ENCODE peak calls at places on chromosomes 7 and 10, in four cellular contexts. R is aorta, F is RWPE2, H is heart left ventricle. N is an unnamed sample.

GRCh38 chr7:87192784-87193487 is 26.6 kb downstream of the TMEM243 start:
- DNase-seq in R (no peak), F (no peak), H (no peak), N (no peak)

GRCh38 chr7:50584793-50585399 is 19.7 kb upstream of the DDC start:
- DNase-seq in R (no peak), F (no peak), H (no peak), N (no peak)

GRCh38 chr7:13179011-13179574 is 491.7 kb downstream of the ARL4A start:
- DNase-seq in R (no peak), F (no peak), H (no peak), N (no peak)

GRCh38 chr7:39926111-39926510 is 23.9 kb upstream of the CDK13 start:
- DNase-seq in R (no peak), F (no peak), H (no peak), N (no peak)

GRCh38 chr7:43652364-43652763 is 69.5 kb downstream of the STK17A start:
- DNase-seq in R (no peak), F (no peak), H (no peak), N (no peak)

GRCh38 chr10:27380929-27381358 is 123.2 kb upstream of the RAB18 start:
- DNase-seq in R (no peak), F (no peak), H (no peak), N (no peak)

GRCh38 chr10:50635286-50635685 is 11.5 kb upstream of the SGMS1 start:
- DNase-seq in R (no peak), F (no peak), H (no peak), N (no peak)

GRCh38 chr7:110480964-110481363 is 610.0 kb upstream of the LRRN3 start:
- DNase-seq in R (no peak), F (no peak), H (no peak), N (no peak)

GRCh38 chr10:74947781-74948401 is 121.5 kb downstream of the KAT6B start:
- DNase-seq in R (no peak), F (no peak), H (no peak), N (peak; percentile 48)

GRCh38 chr7:105926131-105926530 is 36.9 kb upstream of the CDHR3 start:
- DNase-seq in R (no peak), F (no peak), H (no peak), N (no peak)

GRCh38 chr10:4506087-4506486 is 319.9 kb upstream of the AKR1E2 start:
- DNase-seq in R (no peak), F (no peak), H (no peak), N (no peak)

GRCh38 chr10:78338717-78339116 is 305.1 kb downstream of the RPS24 start:
- DNase-seq in R (no peak), F (peak; percentile 6), H (no peak), N (no peak)

GRCh38 chr10:43044444-43045245 is 32.2 kb upstream of the RET start:
- DNase-seq in R (peak; percentile 24), F (peak; percentile 28), H (peak; percentile 56), N (no peak)

GRCh38 chr7:19957664-19958063 is 184.2 kb upstream of the TMEM196 start:
- DNase-seq in R (no peak), F (no peak), H (no peak), N (no peak)

GRCh38 chr7:92633211-92633906 is 43.2 kb upstream of the FAM133B start:
- DNase-seq in R (no peak), F (no peak), H (no peak), N (peak; percentile 34)

GRCh38 chr10:99339077-99339476 is 9.9 kb downstream of the CNNM1 start:
- DNase-seq in R (no peak), F (no peak), H (no peak), N (no peak)

GRCh38 chr10:77925410-77925794 is 1.2 kb downstream of the DLG5 start:
- DNase-seq in R (peak; percentile 49), F (no peak), H (no peak), N (no peak)

GRCh38 chr7:73707045-73707631 is 12.3 kb downstream of the STX1A start:
- DNase-seq in R (peak; percentile 80), F (peak; percentile 88), H (peak; percentile 68), N (peak; percentile 60)

GRCh38 chr10:11610855-11611247 is 599 bp downstream of the USP6NL start:
- DNase-seq in R (peak; percentile 52), F (no peak), H (peak; percentile 68), N (no peak)

GRCh38 chr10:69090687-69091450 is 3.0 kb downstream of the SRGN start:
- DNase-seq in R (no peak), F (no peak), H (no peak), N (no peak)

GRCh38 chr10:67657775-67658174 is 38.2 kb downstream of the CTNNA3 start:
- DNase-seq in R (no peak), F (no peak), H (no peak), N (no peak)

GRCh38 chr10:68989317-68989990 is 851 bp downstream of the KIFBP start:
- DNase-seq in R (no peak), F (no peak), H (no peak), N (no peak)

GRCh38 chr10:17092216-17092944 is 37.2 kb downstream of the CUBN start:
- DNase-seq in R (no peak), F (no peak), H (no peak), N (no peak)

GRCh38 chr10:7576340-7576739 is 90.4 kb downstream of the ITIH5 start:
- DNase-seq in R (no peak), F (no peak), H (no peak), N (no peak)

GRCh38 chr10:96651998-96652431 is 65.2 kb upstream of the TM9SF3 start:
- DNase-seq in R (peak; percentile 75), F (no peak), H (no peak), N (no peak)

GRCh38 chr10:86523348-86523747 is 1.8 kb upstream of the WAPL start:
- DNase-seq in R (no peak), F (no peak), H (no peak), N (no peak)

GRCh38 chr10:15695852-15696251 is 23.9 kb downstream of the ITGA8 start:
- DNase-seq in R (no peak), F (no peak), H (no peak), N (no peak)

GRCh38 chr10:112785089-112785488 is 165.0 kb upstream of the TCF7L2 start:
- DNase-seq in R (no peak), F (no peak), H (no peak), N (no peak)

GRCh38 chr10:88270871-88271713 is 312.0 kb downstream of the RNLS start:
- DNase-seq in R (no peak), F (no peak), H (peak; percentile 57), N (no peak)

DNA sequence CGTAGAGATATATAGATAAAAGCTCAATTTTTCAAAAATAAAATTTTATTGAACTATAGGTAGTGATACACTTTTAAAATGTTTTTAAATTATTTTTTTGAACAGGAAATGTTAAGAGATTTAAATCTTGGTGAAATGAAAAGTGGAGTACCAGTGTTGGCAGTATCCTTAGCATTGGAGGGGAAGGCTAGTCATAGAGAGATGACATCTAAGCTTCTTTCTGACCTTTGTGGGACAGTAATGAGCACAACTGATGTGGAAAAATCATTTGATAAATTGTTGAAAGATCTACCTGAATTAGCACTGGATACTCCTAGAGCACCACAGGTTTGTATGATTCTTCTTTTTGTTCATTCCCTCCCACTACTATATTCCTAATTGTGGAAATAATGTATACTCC is 15.8 kb downstream of the PDCD4 start:
- DNase-seq in R (no peak), F (no peak), H (no peak), N (no peak)
- H3K4me3 ChIP-seq in R (no peak overlapping the region), F (no peak overlapping the region), H (no peak overlapping the region), N (no peak overlapping the region)

GRCh38 chr7:45026013-45026412 is 26.0 kb downstream of the CCM2 start:
- DNase-seq in R (no peak), F (no peak), H (no peak), N (no peak)
- H3K4me3 ChIP-seq in R (no peak overlapping the region), F (no peak overlapping the region), H (no peak overlapping the region), N (no peak overlapping the region)

DNA sequence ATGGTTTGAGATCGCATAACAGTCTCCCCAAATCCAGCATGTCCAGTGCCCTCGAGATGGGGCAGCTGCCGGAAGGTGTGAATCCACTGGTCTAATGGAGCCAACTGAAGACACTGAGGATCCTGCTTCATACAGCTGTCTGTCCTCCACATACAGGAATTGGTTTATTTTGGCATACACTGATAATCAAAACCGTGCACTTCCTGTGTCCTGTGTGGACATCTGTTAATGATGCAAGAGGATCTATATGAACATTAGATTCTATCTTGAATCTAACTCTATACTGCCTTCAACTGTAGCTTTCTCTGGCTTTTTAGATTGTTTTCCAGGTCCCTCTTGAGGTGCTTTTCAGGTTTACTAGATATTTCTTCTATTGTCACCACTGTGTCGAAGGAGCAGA is 3.0 kb upstream of the JAZF1 start:
- DNase-seq in R (no peak), F (no peak), H (no peak), N (no peak)
- H3K4me3 ChIP-seq in R (no peak overlapping the region), F (no peak overlapping the region), H (no peak overlapping the region), N (no peak overlapping the region)

GRCh38 chr10:58661336-58661735 is 148.7 kb downstream of the BICC1 start:
- DNase-seq in R (no peak), F (no peak), H (no peak), N (no peak)
- H3K4me3 ChIP-seq in R (no peak overlapping the region), F (no peak overlapping the region), H (no peak overlapping the region), N (no peak overlapping the region)

GRCh38 chr10:123134058-123134914 is 1.5 kb upstream of the HMX3 start:
- DNase-seq in R (no peak), F (no peak), H (no peak), N (no peak)

GRCh38 chr10:123135415-123136141 is at the start of gene HMX3:
- DNase-seq in R (no peak), F (no peak), H (no peak), N (no peak)

GRCh38 chr10:123136221-123136805 is 543 bp downstream of the HMX3 start:
- DNase-seq in R (no peak), F (no peak), H (no peak), N (no peak)

GRCh38 chr10:123133511-123133910 is 2.3 kb upstream of the HMX3 start:
- DNase-seq in R (no peak), F (no peak), H (no peak), N (no peak)

DNA sequence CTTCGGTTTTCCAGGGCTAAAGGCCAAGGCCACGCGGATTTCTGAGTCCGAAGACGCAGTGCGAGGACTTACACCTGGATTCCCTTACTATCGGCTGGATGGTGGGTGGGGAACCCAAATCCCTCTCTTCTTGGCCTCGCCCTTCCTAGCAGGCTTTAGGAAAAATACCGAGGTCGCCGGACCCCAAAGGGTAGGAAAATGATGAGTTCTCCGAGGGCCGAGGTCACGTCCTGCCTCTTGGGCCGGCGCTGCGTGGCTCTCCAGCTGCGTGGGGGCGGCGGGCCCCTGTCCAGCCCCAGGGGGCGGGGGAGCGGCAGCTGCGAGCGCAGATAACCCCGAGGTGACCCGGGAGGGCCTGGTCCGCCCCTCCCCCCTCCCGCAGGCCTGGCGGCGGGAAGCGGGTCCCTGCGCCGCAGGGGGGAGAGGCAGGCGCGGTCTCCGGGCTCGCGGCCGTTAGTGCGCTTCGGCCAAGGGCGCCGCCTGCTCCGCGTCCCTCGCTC is 805 bp upstream of the HMX3 start:
- DNase-seq in R (no peak), F (no peak), H (no peak), N (no peak)
- H3K4me3 ChIP-seq in R (peak overlapping the region; percentile 15), F (no peak overlapping the region), H (peak overlapping the region; percentile 50), N (peak overlapping the region; percentile 26)

GRCh38 chr7:37684927-37685326 is 1.4 kb downstream of the GPR141 start:
- DNase-seq in R (no peak), F (no peak), H (no peak), N (no peak)

GRCh38 chr7:37694208-37695080 is 10.9 kb downstream of the GPR141 start:
- DNase-seq in R (peak; percentile 52), F (no peak), H (peak; percentile 56), N (no peak)

DNA sequence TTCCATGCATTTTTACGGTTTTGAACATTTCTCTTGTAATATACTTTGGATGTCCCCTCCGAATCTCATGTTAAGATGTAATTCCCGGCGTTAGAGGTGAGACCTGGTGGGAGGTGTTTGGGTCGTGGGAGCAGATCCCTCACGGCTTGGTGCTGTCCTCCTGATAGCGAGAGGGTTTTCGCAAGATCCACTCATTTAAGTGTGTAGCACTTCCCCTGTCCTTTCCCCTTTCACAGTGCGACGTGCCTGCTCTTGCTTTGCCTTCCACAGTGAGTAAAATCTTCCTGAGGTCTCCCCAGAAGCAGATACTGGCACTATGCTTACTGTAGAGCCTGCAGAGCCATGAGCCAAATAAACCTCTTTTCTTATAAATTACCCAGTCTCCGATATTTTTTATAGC is 6.6 kb downstream of the GPR141 start:
- DNase-seq in R (no peak), F (no peak), H (no peak), N (no peak)
- H3K4me3 ChIP-seq in R (no peak overlapping the region), F (no peak overlapping the region), H (no peak overlapping the region), N (no peak overlapping the region)

N was measured in BE2C.